ENCODE peak calls at places on chromosomes 13 and 19, in nine cellular contexts. Z, Y, E, H, X, K, I, N and M are unnamed samples.

GRCh38 chr13:87124785-87125074 is 546.4 kb upstream of the SLITRK5 start:
- DNase-seq in Z (no peak), Y (no peak), E (no peak), H (no peak), X (no peak), K (no peak), I (no peak), N (no peak), M (no peak)

GRCh38 chr19:16295071-16295470 is 29.6 kb upstream of the KLF2 start:
- DNase-seq in Z (no peak), Y (no peak), E (peak), H (no peak), X (no peak), K (no peak), I (no peak), N (no peak), M (no peak)

GRCh38 chr13:72145383-72145782 is 278.4 kb upstream of the DACH1 start:
- DNase-seq in Z (peak), Y (no peak), E (peak), H (no peak), X (no peak), K (no peak), I (no peak), N (no peak), M (no peak)

GRCh38 chr13:83449666-83450395 is 432.4 kb downstream of the SLITRK1 start:
- DNase-seq in Z (peak), Y (no peak), E (peak), H (no peak), X (no peak), K (no peak), I (no peak), N (no peak), M (no peak)

GRCh38 chr19:13981988-13982501 is 24.1 kb downstream of the RFX1 start:
- DNase-seq in Z (no peak), Y (no peak), E (no peak), H (no peak), X (no peak), K (no peak), I (no peak), N (no peak), M (no peak)

GRCh38 chr13:60009300-60010248 is 154.2 kb downstream of the DIAPH3 start:
- DNase-seq in Z (no peak), Y (no peak), E (no peak), H (peak), X (no peak), K (no peak), I (no peak), N (no peak), M (no peak)

GRCh38 chr19:34308381-34309367 is 54.3 kb downstream of the GARRE1 start:
- DNase-seq in Z (no peak), Y (no peak), E (peak), H (no peak), X (no peak), K (no peak), I (no peak), N (no peak), M (no peak)

GRCh38 chr19:12840091-12841079 is 2.1 kb downstream of the MAST1 start:
- DNase-seq in Z (peak), Y (peak), E (peak), H (peak), X (peak), K (no peak), I (no peak), N (peak), M (peak)

GRCh38 chr19:3146677-3147100 is 10.9 kb downstream of the GNA15 start:
- DNase-seq in Z (no peak), Y (peak), E (no peak), H (peak), X (no peak), K (no peak), I (no peak), N (peak), M (peak)

GRCh38 chr13:113946409-113947181 is 27.3 kb downstream of the C13orf46 start:
- DNase-seq in Z (no peak), Y (no peak), E (no peak), H (no peak), X (no peak), K (peak), I (no peak), N (no peak), M (no peak)

GRCh38 chr19:21940684-21941083 is 70.1 kb downstream of the ZNF208 start:
- DNase-seq in Z (no peak), Y (no peak), E (no peak), H (no peak), X (no peak), K (no peak), I (no peak), N (no peak), M (no peak)

GRCh38 chr13:110644892-110645521 is 29.7 kb downstream of the NAXD start:
- DNase-seq in Z (peak), Y (peak), E (peak), H (peak), X (no peak), K (no peak), I (peak), N (peak), M (peak)

GRCh38 chr19:42313096-42313839 is at the start of gene TMEM145:
- DNase-seq in Z (peak), Y (peak), E (peak), H (peak), X (no peak), K (no peak), I (no peak), N (peak), M (peak)

GRCh38 chr13:33927315-33927714 is 109.4 kb downstream of the RFC3 start:
- DNase-seq in Z (peak), Y (no peak), E (peak), H (no peak), X (no peak), K (no peak), I (no peak), N (no peak), M (no peak)

GRCh38 chr19:15091918-15092753 is 10.1 kb downstream of the OR1I1 start:
- DNase-seq in Z (peak), Y (no peak), E (peak), H (no peak), X (no peak), K (no peak), I (no peak), N (no peak), M (peak)

DNA sequence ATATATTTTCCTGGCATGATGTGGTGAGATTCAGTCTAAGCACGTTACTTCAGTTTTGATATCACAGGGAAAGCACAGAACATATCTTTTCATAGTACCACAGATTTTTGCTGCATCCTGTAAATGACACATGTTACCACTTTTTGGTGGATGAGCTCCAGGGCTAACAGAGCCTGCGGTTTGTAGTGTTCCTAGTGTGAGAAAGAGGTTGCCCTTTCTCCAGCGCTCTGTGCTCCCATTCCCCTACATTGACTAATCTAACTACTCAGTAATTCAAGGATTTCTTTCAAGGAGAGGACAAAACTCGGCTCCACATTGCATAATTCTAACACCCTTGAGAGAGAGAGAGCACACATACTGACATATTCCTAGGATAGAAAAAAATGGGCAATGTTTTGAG is 409.1 kb downstream of the GPC6 start:
- DNase-seq in Z (peak), Y (no peak), E (peak), H (no peak), X (no peak), K (no peak), I (no peak), N (no peak), M (no peak)
- TF ChIP-seq CTCF in Z (no peak), Y (no peak), E (no peak), H (no peak), X (no peak), K (no peak), I (no peak), N (no peak), M (no peak)

GRCh38 chr13:66528903-66529576 is 701.1 kb downstream of the PCDH9 start:
- DNase-seq in Z (no peak), Y (no peak), E (peak), H (no peak), X (no peak), K (no peak), I (no peak), N (no peak), M (no peak)
- TF ChIP-seq CTCF in Z (no peak), Y (no peak), E (no peak), H (no peak), X (no peak), K (no peak), I (no peak), N (no peak), M (no peak)

GRCh38 chr19:19499272-19499995 is 15.9 kb downstream of the TSSK6 start:
- DNase-seq in Z (no peak), Y (no peak), E (no peak), H (no peak), X (no peak), K (no peak), I (no peak), N (no peak), M (no peak)
- TF ChIP-seq CTCF in Z (no peak), Y (no peak), E (no peak), H (no peak), X (no peak), K (no peak), I (no peak), N (no peak), M (no peak)

DNA sequence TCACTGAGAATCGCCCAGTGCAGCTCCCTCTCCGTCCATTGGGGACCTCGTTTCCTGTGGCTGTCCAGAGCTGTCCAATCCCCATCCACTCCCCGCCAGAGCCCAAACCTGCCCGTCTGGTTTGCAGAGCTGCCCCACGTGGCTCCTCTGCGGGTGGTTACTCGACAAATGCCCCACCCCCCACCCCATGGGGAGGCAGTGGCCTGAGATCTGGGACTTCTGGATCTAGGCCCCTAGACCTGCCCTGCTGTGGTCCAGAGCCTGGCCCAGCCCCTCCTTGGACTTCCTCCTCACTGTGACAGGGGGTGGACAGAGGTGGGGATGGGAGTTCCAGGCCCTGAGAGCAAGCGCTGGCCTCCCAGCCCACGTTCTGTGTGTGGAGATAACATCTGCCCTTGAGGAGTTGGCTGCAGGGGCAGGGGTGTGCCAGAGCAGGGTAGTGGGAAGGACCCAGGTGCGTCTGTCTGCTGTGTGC is 29.1 kb downstream of the PAK4 start:
- DNase-seq in Z (peak), Y (peak), E (no peak), H (peak), X (no peak), K (no peak), I (no peak), N (no peak), M (no peak)
- TF ChIP-seq CTCF in Z (no peak), Y (no peak), E (no peak), H (no peak), X (no peak), K (no peak), I (no peak), N (no peak), M (no peak)

DNA sequence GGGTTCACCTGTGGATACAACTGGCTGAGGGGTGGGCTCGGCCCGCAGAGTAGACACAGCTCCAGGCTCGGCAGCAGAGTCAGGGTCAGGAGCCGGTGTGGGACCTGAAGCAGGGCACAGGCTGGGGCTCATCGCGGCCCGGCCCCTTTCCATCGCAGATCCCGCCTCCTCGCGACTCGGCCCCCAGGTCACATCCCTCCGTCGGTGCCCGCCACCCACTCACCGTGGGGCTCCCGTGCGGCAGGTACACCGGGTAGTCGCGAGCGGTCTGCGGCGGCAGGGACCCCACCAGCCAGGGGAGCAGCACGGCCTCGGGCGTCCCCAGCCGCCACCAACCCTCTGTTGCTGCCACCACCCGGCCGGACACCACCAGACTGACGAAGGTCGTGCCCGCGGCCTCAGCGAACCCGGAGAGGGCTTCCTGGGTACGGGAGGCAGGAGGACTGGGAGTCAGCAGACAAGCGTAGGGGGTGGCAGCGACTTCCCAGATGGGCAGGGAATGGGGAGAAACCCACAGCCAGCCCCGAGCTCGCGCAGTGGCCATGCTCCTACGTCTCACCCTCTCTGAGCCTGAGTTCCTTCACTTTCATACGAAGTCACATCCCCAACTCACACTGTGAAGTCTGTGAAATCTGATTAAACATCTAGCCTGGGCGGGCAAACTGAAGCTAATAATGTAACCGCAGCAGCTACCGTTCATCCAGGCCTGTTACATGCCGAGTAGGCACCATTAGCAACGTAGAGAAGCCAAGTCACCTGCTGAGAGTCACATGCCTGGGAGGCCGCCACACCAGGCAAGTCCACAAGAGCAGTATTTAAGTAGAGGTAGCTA is 3.7 kb downstream of the FUZ start:
- DNase-seq in Z (peak), Y (peak), E (peak), H (peak), X (no peak), K (no peak), I (peak), N (peak), M (no peak)
- TF ChIP-seq CTCF in Z (no peak), Y (no peak), E (no peak), H (no peak), X (no peak), K (no peak), I (no peak), N (peak), M (peak)

DNA sequence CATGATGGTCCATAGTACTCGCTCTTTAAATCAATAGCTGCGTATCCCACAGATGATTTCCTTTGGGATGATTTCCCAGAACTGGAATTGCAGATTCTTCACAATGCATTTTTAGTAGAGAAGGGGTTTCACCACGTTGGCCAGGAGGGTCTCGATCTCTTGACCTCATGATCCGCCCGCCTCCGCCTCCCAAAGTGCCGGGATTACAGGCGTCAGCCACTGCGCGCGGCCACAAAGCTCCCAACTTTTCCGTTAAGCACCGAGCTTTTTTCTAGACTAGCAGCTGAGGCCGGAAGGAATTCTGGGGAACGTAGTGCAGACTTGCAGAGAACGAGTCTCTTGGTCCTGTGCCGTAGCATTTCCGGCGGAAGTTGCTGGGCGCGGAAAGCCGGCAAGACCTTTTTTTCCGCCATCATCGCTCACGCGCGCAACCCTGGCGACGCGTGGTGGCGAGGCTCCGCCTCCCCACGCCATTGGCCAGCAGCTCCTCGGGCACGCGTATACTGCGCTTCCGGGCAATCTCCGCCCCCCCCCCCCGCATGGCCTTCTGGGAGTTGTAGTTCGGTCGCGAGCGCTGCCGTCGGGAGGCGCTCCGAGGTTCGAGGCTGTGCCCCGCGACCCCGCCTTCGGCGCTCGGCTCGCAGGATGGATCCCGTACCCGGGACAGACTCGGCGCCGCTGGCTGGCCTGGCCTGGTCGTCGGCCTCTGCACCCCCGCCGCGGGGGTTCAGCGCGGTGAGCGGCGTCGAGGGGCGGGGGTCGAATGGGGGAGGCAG is at the start of gene MVB12A:
- DNase-seq in Z (peak), Y (peak), E (peak), H (peak), X (peak), K (peak), I (peak), N (peak), M (peak)
- TF ChIP-seq CTCF in Z (no peak), Y (no peak), E (no peak), H (no peak), X (no peak), K (no peak), I (no peak), N (no peak), M (no peak)

GRCh38 chr19:1648926-1649541 is 3.4 kb downstream of the TCF3 start:
- DNase-seq in Z (no peak), Y (no peak), E (peak), H (peak), X (no peak), K (no peak), I (no peak), N (no peak), M (no peak)
- TF ChIP-seq CTCF in Z (no peak), Y (no peak), E (no peak), H (no peak), X (no peak), K (no peak), I (no peak), N (no peak), M (peak)

DNA sequence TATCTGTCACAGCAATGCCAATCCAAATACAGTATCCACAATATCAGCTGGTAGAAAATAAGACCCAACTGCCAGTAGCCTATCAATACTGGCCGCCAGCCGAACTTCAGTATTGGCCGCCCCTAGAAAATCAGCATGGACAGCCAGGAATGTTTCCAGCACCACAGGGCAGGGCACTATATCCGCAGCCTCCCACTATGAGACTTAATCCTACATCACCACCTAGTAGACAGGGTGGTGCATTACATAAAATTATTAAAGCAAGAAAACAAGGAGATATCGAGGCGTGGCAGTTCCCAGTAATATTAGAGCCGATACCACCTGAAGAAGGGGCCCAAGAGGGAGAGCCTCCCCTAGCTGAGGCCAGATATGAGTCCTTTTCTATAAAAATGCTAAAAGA is 111.3 kb downstream of the ZNF486 start:
- DNase-seq in Z (no peak), Y (no peak), E (peak), H (no peak), X (no peak), K (no peak), I (no peak), N (no peak), M (peak)
- TF ChIP-seq CTCF in Z (no peak), Y (peak), E (peak), H (no peak), X (no peak), K (no peak), I (peak), N (peak), M (peak)